ENCODE peak calls at places on chromosomes 4 and X, in ten cellular contexts. U, O, Q, P, H, M, C, Y, R and T are unnamed samples.

GRCh38 chr4:151039733-151040132 is 24.6 kb upstream of the LRBA start:
- DNase-seq in C (no peak), H (no peak), Y (no peak), R (no peak), O (no peak), Q (no peak), M (no peak), P (no peak), U (no peak), T (no peak)

GRCh38 chr4:119735136-119735770 is 106.6 kb upstream of the PDE5A start:
- DNase-seq in O (no peak), Y (no peak), Q (no peak), C (no peak), R (no peak), U (no peak), M (no peak), H (peak; percentile 93), P (no peak), T (peak; percentile 91)

GRCh38 chr4:35125995-35126712 is 1118.2 kb downstream of the ARAP2 start:
- DNase-seq in M (no peak), Y (no peak), O (peak; percentile 70), U (no peak), C (no peak), R (no peak), P (no peak), Q (no peak), H (no peak), T (no peak)

GRCh38 chrX:22220941-22221340 is 51.8 kb upstream of the CBLL2 start:
- DNase-seq in R (peak; percentile 2), U (no peak), C (no peak), P (no peak), M (no peak), Q (no peak), O (no peak), Y (no peak), H (no peak), T (no peak)

GRCh38 chrX:108223606-108224005 is 132.0 kb downstream of the ATG4A start:
- DNase-seq in H (no peak), U (no peak), O (no peak), R (no peak), C (no peak), P (no peak), Y (no peak), M (no peak), Q (no peak), T (no peak)

GRCh38 chrX:153917814-153918213 is 8.2 kb downstream of the ARHGAP4 start:
- DNase-seq in H (no peak), U (no peak), Q (no peak), O (no peak), R (no peak), Y (no peak), P (no peak), C (no peak), M (no peak), T (no peak)

GRCh38 chr4:41125558-41126311 is 88.6 kb downstream of the APBB2 start:
- DNase-seq in U (no peak), C (no peak), R (no peak), P (no peak), M (no peak), H (no peak), Q (no peak), O (no peak), Y (no peak), T (no peak)

GRCh38 chr4:95929448-95930064 is 89.7 kb downstream of the PDHA2 start:
- DNase-seq in P (no peak), H (no peak), Q (no peak), U (no peak), O (no peak), R (peak; percentile 16), Y (no peak), M (no peak), C (no peak), T (no peak)

GRCh38 chr4:140014284-140014683 is 139.7 kb downstream of the MAML3 start:
- DNase-seq in M (no peak), C (no peak), H (no peak), U (no peak), Y (no peak), R (no peak), P (no peak), O (no peak), Q (no peak), T (no peak)

GRCh38 chr4:75248770-75249467 is 265.3 kb downstream of the RCHY1 start:
- DNase-seq in R (no peak), U (no peak), M (no peak), H (no peak), Y (no peak), C (no peak), Q (no peak), P (no peak), O (peak; percentile 93), T (no peak)

GRCh38 chr4:8586671-8587468 is 5.7 kb upstream of the CPZ start:
- DNase-seq in Y (peak; percentile 46), Q (no peak), C (no peak), O (no peak), U (no peak), M (no peak), H (no peak), P (peak; percentile 49), R (no peak), T (no peak)

GRCh38 chr4:155796031-155796430 is 37.2 kb downstream of the GUCY1B1 start:
- DNase-seq in U (no peak), H (no peak), Y (no peak), C (no peak), R (peak; percentile 28), M (no peak), Q (no peak), P (no peak), O (no peak), T (no peak)

GRCh38 chr4:100981447-100982204 is 365.7 kb downstream of the PPP3CA start:
- DNase-seq in M (no peak), O (no peak), H (peak; percentile 77), P (no peak), R (no peak), U (no peak), C (no peak), Q (no peak), Y (no peak), T (peak; percentile 89)

GRCh38 chr4:103424853-103425252 is 226.7 kb upstream of the CENPE start:
- DNase-seq in Q (no peak), C (no peak), U (no peak), R (no peak), H (no peak), Y (no peak), O (peak; percentile 33), P (no peak), M (no peak), T (no peak)

GRCh38 chr4:108166038-108166437 is 2.7 kb downstream of the LEF1 start:
- DNase-seq in O (no peak), M (no peak), Y (no peak), U (no peak), Q (no peak), P (no peak), H (no peak), R (no peak), C (no peak), T (no peak)

GRCh38 chrX:71909956-71910355 is 689 bp upstream of the NHSL2 start:
- DNase-seq in O (no peak), C (no peak), U (no peak), Q (peak; percentile 13), H (no peak), P (no peak), Y (no peak), M (no peak), R (no peak), T (no peak)

GRCh38 chr4:169307581-169307980 is 36.8 kb upstream of the SH3RF1 start:
- DNase-seq in Q (no peak), C (no peak), P (no peak), R (no peak), M (no peak), H (no peak), Y (no peak), O (peak; percentile 95), U (no peak), T (no peak)

GRCh38 chrX:15938072-15938471 is 83.5 kb upstream of the AP1S2 start:
- DNase-seq in P (no peak), C (no peak), Q (no peak), H (no peak), Y (no peak), M (no peak), O (no peak), R (no peak), U (no peak), T (no peak)

GRCh38 chrX:153414838-153415552 is 3.7 kb downstream of the ZFP92 start:
- DNase-seq in H (no peak), M (no peak), Y (no peak), U (no peak), O (no peak), P (peak; percentile 70), R (no peak), C (no peak), Q (no peak), T (no peak)

GRCh38 chr4:1171306-1172227 is 816 bp downstream of the SPON2 start:
- DNase-seq in H (no peak), C (peak; percentile 46), P (peak; percentile 62), O (no peak), Q (peak; percentile 64), M (peak; percentile 38), R (no peak), Y (peak; percentile 68), U (peak; percentile 34), T (no peak)

GRCh38 chrX:16114640-16115039 is 8.7 kb upstream of the GRPR start:
- DNase-seq in U (no peak), Y (no peak), P (no peak), C (no peak), R (no peak), M (no peak), O (no peak), Q (no peak), H (peak; percentile 69), T (peak; percentile 72)

GRCh38 chrX:124113799-124114600 is 152.5 kb downstream of the STAG2 start:
- DNase-seq in R (no peak), Q (no peak), P (no peak), U (no peak), H (no peak), Y (no peak), M (no peak), O (no peak), C (no peak), T (no peak)